ENCODE peak calls at places on chromosome 16, in eight cellular contexts. One of them, this sample, is unnamed. For H3K27me3, the result is how much of the 10 kb centered on the place peaks cover.

GRCh38 chr16:25372716-25373115 is 115.1 kb upstream of the ZKSCAN2 start:
- DNase-seq in prostate gland: no peak
- DNase-seq in SK-N-SH: no peak
- DNase-seq in spleen: no peak
- DNase-seq in stomach: no peak
- DNase-seq in breast epithelium: no peak
- DNase-seq in transverse colon: no peak
- DNase-seq in GM12878: no peak
- DNase-seq in this sample: no peak

GRCh38 chr16:642189-643049 is 791 bp downstream of the MCRIP2 start:
- DNase-seq in transverse colon: peak
- DNase-seq in GM12878: no peak
- DNase-seq in breast epithelium: no peak
- DNase-seq in prostate gland: peak
- DNase-seq in spleen: peak
- DNase-seq in SK-N-SH: peak
- DNase-seq in stomach: peak
- DNase-seq in this sample: no peak

GRCh38 chr16:8962393-8963009 is 1.2 kb downstream of the USP7 start:
- DNase-seq in GM12878: no peak
- DNase-seq in breast epithelium: no peak
- DNase-seq in SK-N-SH: peak
- DNase-seq in spleen: peak
- DNase-seq in stomach: peak
- DNase-seq in transverse colon: peak
- DNase-seq in prostate gland: no peak
- DNase-seq in this sample: no peak

GRCh38 chr16:3118846-3119245 is 6.5 kb downstream of the ZNF205 start:
- DNase-seq in GM12878: no peak
- DNase-seq in prostate gland: no peak
- DNase-seq in breast epithelium: no peak
- DNase-seq in transverse colon: no peak
- DNase-seq in SK-N-SH: no peak
- DNase-seq in stomach: no peak
- DNase-seq in spleen: no peak
- DNase-seq in this sample: no peak

GRCh38 chr16:17529982-17530760 is 59.4 kb upstream of the XYLT1 start:
- DNase-seq in prostate gland: no peak
- DNase-seq in GM12878: peak
- DNase-seq in transverse colon: peak
- DNase-seq in stomach: no peak
- DNase-seq in breast epithelium: no peak
- DNase-seq in spleen: peak
- DNase-seq in SK-N-SH: no peak
- DNase-seq in this sample: no peak

GRCh38 chr16:17162560-17162959 is 308.2 kb downstream of the XYLT1 start:
- DNase-seq in SK-N-SH: no peak
- DNase-seq in prostate gland: no peak
- DNase-seq in breast epithelium: no peak
- DNase-seq in GM12878: no peak
- DNase-seq in spleen: no peak
- DNase-seq in transverse colon: no peak
- DNase-seq in stomach: no peak
- DNase-seq in this sample: no peak

GRCh38 chr16:3771513-3771912 is 54.2 kb upstream of the TRAP1 start:
- DNase-seq in SK-N-SH: no peak
- DNase-seq in prostate gland: no peak
- DNase-seq in spleen: no peak
- DNase-seq in transverse colon: no peak
- DNase-seq in GM12878: no peak
- DNase-seq in breast epithelium: no peak
- DNase-seq in stomach: no peak
- DNase-seq in this sample: no peak

GRCh38 chr16:4064950-4065352 is 51.3 kb downstream of the ADCY9 start:
- DNase-seq in spleen: no peak
- DNase-seq in SK-N-SH: no peak
- DNase-seq in GM12878: no peak
- DNase-seq in transverse colon: no peak
- DNase-seq in breast epithelium: no peak
- DNase-seq in stomach: no peak
- DNase-seq in prostate gland: no peak
- DNase-seq in this sample: no peak

GRCh38 chr16:67068212-67068753 is 39.3 kb downstream of the CBFB start:
- DNase-seq in GM12878: no peak
- DNase-seq in prostate gland: no peak
- DNase-seq in stomach: no peak
- DNase-seq in transverse colon: no peak
- DNase-seq in SK-N-SH: no peak
- DNase-seq in spleen: no peak
- DNase-seq in breast epithelium: no peak
- DNase-seq in this sample: no peak

GRCh38 chr16:80623376-80623775 is 82.6 kb downstream of the DYNLRB2 start:
- DNase-seq in spleen: no peak
- DNase-seq in stomach: no peak
- DNase-seq in SK-N-SH: no peak
- DNase-seq in transverse colon: no peak
- DNase-seq in GM12878: no peak
- DNase-seq in breast epithelium: no peak
- DNase-seq in prostate gland: no peak
- DNase-seq in this sample: peak

GRCh38 chr16:19524356-19524865 is 669 bp downstream of the CCP110 start:
- DNase-seq in GM12878: no peak
- DNase-seq in spleen: no peak
- DNase-seq in prostate gland: no peak
- DNase-seq in transverse colon: no peak
- DNase-seq in SK-N-SH: peak
- DNase-seq in breast epithelium: no peak
- DNase-seq in stomach: no peak
- DNase-seq in this sample: no peak

GRCh38 chr16:278863-279366 is 1.5 kb upstream of the ARHGDIG start:
- DNase-seq in spleen: no peak
- DNase-seq in prostate gland: no peak
- DNase-seq in GM12878: peak
- DNase-seq in transverse colon: no peak
- DNase-seq in SK-N-SH: no peak
- DNase-seq in breast epithelium: no peak
- DNase-seq in stomach: peak
- DNase-seq in this sample: no peak

GRCh38 chr16:81531415-81531814 is 86.8 kb downstream of the CMIP start:
- DNase-seq in spleen: peak
- DNase-seq in SK-N-SH: no peak
- DNase-seq in stomach: no peak
- DNase-seq in GM12878: no peak
- DNase-seq in transverse colon: peak
- DNase-seq in prostate gland: peak
- DNase-seq in breast epithelium: peak
- DNase-seq in this sample: no peak

DNA sequence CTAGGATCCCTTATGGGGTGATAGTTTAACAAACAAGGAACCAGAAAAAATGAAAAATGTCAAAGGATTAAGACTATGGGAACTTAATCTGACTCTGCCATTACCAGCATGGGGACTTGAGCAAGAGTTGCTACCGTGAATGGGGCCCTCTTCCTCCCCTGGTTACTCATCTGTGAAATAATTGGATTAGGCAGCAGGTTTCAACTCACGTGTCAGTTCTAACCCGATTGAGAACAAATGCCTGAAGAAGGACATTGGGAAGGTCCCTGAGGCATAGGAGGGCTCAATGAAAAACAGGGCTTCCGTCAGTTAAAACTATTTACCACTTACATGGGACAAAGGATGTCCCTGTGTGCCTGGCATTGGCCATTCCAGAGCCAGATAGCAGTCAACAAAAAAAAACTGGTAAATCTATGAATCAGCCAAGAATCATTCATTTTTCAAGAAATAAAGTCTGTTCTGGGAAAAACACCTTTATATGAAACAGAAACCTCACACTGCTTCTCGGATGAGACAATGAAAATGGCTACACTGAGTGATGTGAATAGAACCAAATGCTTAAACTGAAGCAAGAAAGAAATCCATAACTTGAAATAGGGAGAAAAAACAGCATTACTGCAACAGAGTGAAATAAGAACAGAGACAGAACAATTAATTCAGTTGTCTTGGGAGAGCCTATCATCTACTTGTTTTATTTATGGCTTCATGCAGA is 104.3 kb downstream of the ADAMTS18 start:
- DNase-seq in stomach: no peak
- DNase-seq in transverse colon: no peak
- DNase-seq in SK-N-SH: no peak
- DNase-seq in GM12878: no peak
- DNase-seq in breast epithelium: no peak
- DNase-seq in prostate gland: no peak
- DNase-seq in spleen: no peak
- DNase-seq in this sample: no peak
- H3K4me3 ChIP-seq in stomach: no peak
- H3K4me3 ChIP-seq in transverse colon: no peak
- H3K4me3 ChIP-seq in SK-N-SH: no peak
- H3K4me3 ChIP-seq in GM12878: no peak
- H3K4me3 ChIP-seq in breast epithelium: no peak
- H3K4me3 ChIP-seq in prostate gland: no peak
- H3K4me3 ChIP-seq in spleen: no peak
- H3K4me3 ChIP-seq in this sample: no peak

GRCh38 chr16:30054451-30054850 is 11.1 kb upstream of the ALDOA start:
- DNase-seq in stomach: no peak
- DNase-seq in breast epithelium: no peak
- DNase-seq in SK-N-SH: no peak
- DNase-seq in prostate gland: no peak
- DNase-seq in spleen: no peak
- DNase-seq in transverse colon: no peak
- DNase-seq in GM12878: no peak
- DNase-seq in this sample: no peak

GRCh38 chr16:30051518-30051917 is 14.0 kb upstream of the ALDOA start:
- DNase-seq in GM12878: no peak
- DNase-seq in spleen: no peak
- DNase-seq in SK-N-SH: no peak
- DNase-seq in stomach: no peak
- DNase-seq in breast epithelium: no peak
- DNase-seq in prostate gland: no peak
- DNase-seq in transverse colon: no peak
- DNase-seq in this sample: no peak

GRCh38 chr16:30053376-30054015 is 12.1 kb upstream of the ALDOA start:
- DNase-seq in SK-N-SH: no peak
- DNase-seq in prostate gland: no peak
- DNase-seq in stomach: no peak
- DNase-seq in spleen: no peak
- DNase-seq in GM12878: no peak
- DNase-seq in breast epithelium: no peak
- DNase-seq in transverse colon: no peak
- DNase-seq in this sample: no peak

GRCh38 chr16:30054959-30055553 is 10.5 kb upstream of the ALDOA start:
- DNase-seq in SK-N-SH: peak
- DNase-seq in GM12878: no peak
- DNase-seq in breast epithelium: no peak
- DNase-seq in prostate gland: peak
- DNase-seq in spleen: peak
- DNase-seq in stomach: peak
- DNase-seq in transverse colon: peak
- DNase-seq in this sample: no peak

GRCh38 chr16:30052671-30053372 is 12.7 kb upstream of the ALDOA start:
- DNase-seq in stomach: peak
- DNase-seq in transverse colon: peak
- DNase-seq in prostate gland: peak
- DNase-seq in GM12878: peak
- DNase-seq in SK-N-SH: peak
- DNase-seq in breast epithelium: peak
- DNase-seq in spleen: peak
- DNase-seq in this sample: no peak
- TF ChIP-seq POLR2AphosphoS5 in stomach: peak
- TF ChIP-seq POLR2AphosphoS5 in transverse colon: peak
- TF ChIP-seq POLR2AphosphoS5 in prostate gland: peak
- TF ChIP-seq POLR2AphosphoS5 in GM12878: no peak
- TF ChIP-seq POLR2AphosphoS5 in SK-N-SH: peak
- TF ChIP-seq POLR2AphosphoS5 in breast epithelium: peak
- TF ChIP-seq POLR2AphosphoS5 in spleen: peak
- TF ChIP-seq POLR2AphosphoS5 in this sample: peak

DNA sequence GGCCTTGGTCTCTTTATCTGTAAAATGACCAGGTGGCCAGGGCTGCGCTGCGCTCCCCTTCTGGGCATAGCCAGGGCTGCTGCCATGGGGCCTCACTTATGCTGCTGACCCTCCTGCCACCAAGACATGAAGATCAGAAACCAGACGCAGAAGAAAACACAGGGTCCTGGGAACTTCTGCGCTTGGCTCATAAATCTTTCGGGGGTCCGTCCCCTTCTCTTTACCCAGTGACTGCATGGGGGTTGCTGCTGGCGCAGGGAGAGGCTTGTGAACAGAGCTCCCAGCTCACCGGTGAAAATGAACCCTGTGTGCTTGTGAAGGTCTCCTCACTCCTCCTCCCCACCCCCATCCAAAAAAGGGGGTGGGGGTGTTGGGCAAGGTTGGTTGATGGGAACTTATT is 5.7 kb upstream of the FOXL1 start:
- DNase-seq in spleen: no peak
- DNase-seq in breast epithelium: no peak
- DNase-seq in SK-N-SH: no peak
- DNase-seq in stomach: no peak
- DNase-seq in GM12878: no peak
- DNase-seq in prostate gland: no peak
- DNase-seq in transverse colon: no peak
- DNase-seq in this sample: no peak
- H3K27me3 ChIP-seq in spleen: half or more
- H3K27me3 ChIP-seq in breast epithelium: under half
- H3K27me3 ChIP-seq in SK-N-SH: under half
- H3K27me3 ChIP-seq in stomach: under half
- H3K27me3 ChIP-seq in GM12878: under half
- H3K27me3 ChIP-seq in prostate gland: under half
- H3K27me3 ChIP-seq in transverse colon: half or more
- H3K27me3 ChIP-seq in this sample: under half

GRCh38 chr16:72468582-72468981 is 296.6 kb upstream of the PMFBP1 start:
- DNase-seq in GM12878: no peak
- DNase-seq in transverse colon: no peak
- DNase-seq in breast epithelium: no peak
- DNase-seq in prostate gland: no peak
- DNase-seq in stomach: no peak
- DNase-seq in SK-N-SH: no peak
- DNase-seq in spleen: no peak
- DNase-seq in this sample: no peak
- H3K4me3 ChIP-seq in GM12878: no peak
- H3K4me3 ChIP-seq in transverse colon: no peak
- H3K4me3 ChIP-seq in breast epithelium: no peak
- H3K4me3 ChIP-seq in prostate gland: no peak
- H3K4me3 ChIP-seq in stomach: no peak
- H3K4me3 ChIP-seq in SK-N-SH: no peak
- H3K4me3 ChIP-seq in spleen: no peak
- H3K4me3 ChIP-seq in this sample: no peak

GRCh38 chr16:75108792-75109731 is 7.5 kb downstream of the LDHD start:
- DNase-seq in SK-N-SH: no peak
- DNase-seq in GM12878: peak
- DNase-seq in stomach: peak
- DNase-seq in breast epithelium: peak
- DNase-seq in prostate gland: peak
- DNase-seq in transverse colon: peak
- DNase-seq in spleen: peak
- DNase-seq in this sample: peak
- TF ChIP-seq POLR2AphosphoS5 in SK-N-SH: peak
- TF ChIP-seq POLR2AphosphoS5 in GM12878: no peak
- TF ChIP-seq POLR2AphosphoS5 in stomach: peak
- TF ChIP-seq POLR2AphosphoS5 in breast epithelium: peak
- TF ChIP-seq POLR2AphosphoS5 in prostate gland: peak
- TF ChIP-seq POLR2AphosphoS5 in transverse colon: peak
- TF ChIP-seq POLR2AphosphoS5 in spleen: peak
- TF ChIP-seq POLR2AphosphoS5 in this sample: peak